ENCODE peak calls at places on chromosomes 12 and 14, in four cellular contexts. E, K, F and X are unnamed samples.

GRCh38 chr12:92224685-92225331 is 79.2 kb upstream of the BTG1 start:
- DNase-seq in E (peak; percentile 56), K (no peak), F (no peak), X (peak; percentile 29)

GRCh38 chr12:124149287-124149686 is 145.6 kb upstream of the RFLNA start:
- DNase-seq in E (no peak), K (no peak), F (no peak), X (no peak)

GRCh38 chr14:36057452-36058142 is 118.9 kb downstream of the PTCSC3 start:
- DNase-seq in E (no peak), K (no peak), F (peak; percentile 66), X (peak; percentile 96)

GRCh38 chr12:78209851-78210493 is 379.3 kb downstream of the NAV3 start:
- DNase-seq in E (peak; percentile 48), K (no peak), F (peak; percentile 17), X (peak; percentile 98)

GRCh38 chr12:117489671-117490070 is 128.2 kb upstream of the NOS1 start:
- DNase-seq in E (no peak), K (no peak), F (no peak), X (no peak)

GRCh38 chr12:76084277-76085158 is at the start of gene NAP1L1:
- DNase-seq in E (peak; percentile 99), K (peak; percentile 92), F (peak; percentile 99), X (peak; percentile 98)

GRCh38 chr14:59228416-59228815 is 39.9 kb downstream of the DAAM1 start:
- DNase-seq in E (no peak), K (no peak), F (no peak), X (no peak)

GRCh38 chr12:69329669-69330428 is 18.3 kb upstream of the LYZ start:
- DNase-seq in E (no peak), K (peak; percentile 17), F (no peak), X (no peak)

GRCh38 chr12:71890475-71890874 is 48.2 kb upstream of the TPH2 start:
- DNase-seq in E (no peak), K (no peak), F (no peak), X (no peak)

GRCh38 chr12:85693093-85693665 is 143.0 kb downstream of the RASSF9 start:
- DNase-seq in E (no peak), K (no peak), F (no peak), X (no peak)

GRCh38 chr14:68172664-68173063 is 353.1 kb downstream of the RAD51B start:
- DNase-seq in E (no peak), K (no peak), F (no peak), X (peak; percentile 84)

GRCh38 chr14:41137741-41138140 is 468.9 kb upstream of the LRFN5 start:
- DNase-seq in E (no peak), K (no peak), F (no peak), X (no peak)

GRCh38 chr14:69088523-69089445 is 64.1 kb downstream of the DCAF5 start:
- DNase-seq in E (no peak), K (no peak), F (no peak), X (no peak)

GRCh38 chr12:58247633-58248032 is 306.3 kb downstream of the ATP23 start:
- DNase-seq in E (peak; percentile 13), K (no peak), F (peak; percentile 50), X (peak; percentile 49)

GRCh38 chr12:110245278-110245868 is 35.7 kb upstream of the ATP2A2 start:
- DNase-seq in E (peak; percentile 38), K (peak; percentile 4), F (peak; percentile 44), X (peak; percentile 86)

GRCh38 chr12:42735869-42736361 is 146.4 kb upstream of the PRICKLE1 start:
- DNase-seq in E (peak; percentile 79), K (no peak), F (no peak), X (peak; percentile 79)

GRCh38 chr12:31507966-31508365 is 83.0 kb downstream of the DENND5B start:
- DNase-seq in E (no peak), K (no peak), F (no peak), X (no peak)

GRCh38 chr12:1936406-1937320 is 18.2 kb upstream of the CACNA2D4 start:
- DNase-seq in E (peak; percentile 70), K (no peak), F (peak; percentile 31), X (peak; percentile 90)

GRCh38 chr14:101858791-101859537 is 97.5 kb downstream of the PPP2R5C start:
- DNase-seq in E (peak; percentile 66), K (no peak), F (no peak), X (no peak)

GRCh38 chr12:12684375-12685106 is 11.4 kb downstream of the GPR19 start:
- DNase-seq in E (peak; percentile 95), K (no peak), F (peak; percentile 56), X (peak; percentile 95)

GRCh38 chr12:116381744-116382455 is 104.4 kb upstream of the MED13L start:
- DNase-seq in E (no peak), K (no peak), F (peak; percentile 85), X (peak; percentile 64)